ENCODE peak calls at places on chromosome 13, in seven cellular contexts. N is gastrocnemius medialis, D is A549, U is mesenchymal stem cell, M is testis, B is stomach, J is colonic mucosa. F is an unnamed sample. For H3K4me1, the result is how much of the 10 kb centered on the place peaks cover.

GRCh38 chr13:32199168-32199567 is 116.0 kb downstream of the ZAR1L start:
- DNase-seq in M (no peak), N (no peak), U (no peak), D (no peak), J (no peak), B (no peak), F (no peak)

GRCh38 chr13:26727122-26727521 is 33.5 kb downstream of the GPR12 start:
- DNase-seq in D (no peak), N (no peak), U (no peak), M (no peak), J (no peak), B (no peak), F (no peak)

GRCh38 chr13:28528848-28529247 is 33.9 kb upstream of the FLT1 start:
- DNase-seq in U (peak), J (no peak), D (no peak), N (no peak), B (no peak), M (no peak), F (no peak)

GRCh38 chr13:111880185-111880584 is 186.8 kb upstream of the SOX1 start:
- DNase-seq in M (no peak), J (no peak), D (no peak), U (no peak), B (no peak), N (no peak), F (no peak)

GRCh38 chr13:114061746-114062145 is 70.7 kb downstream of the RASA3 start:
- DNase-seq in D (no peak), N (no peak), B (no peak), U (no peak), M (no peak), J (no peak), F (no peak)

GRCh38 chr13:36431204-36432105 is 840 bp upstream of the CCNA1 start:
- DNase-seq in D (no peak), M (no peak), J (no peak), B (no peak), N (no peak), U (no peak), F (no peak)

GRCh38 chr13:37138169-37138568 is 32.7 kb upstream of the CSNK1A1L start:
- DNase-seq in U (no peak), N (no peak), B (no peak), J (no peak), M (no peak), D (no peak), F (no peak)

GRCh38 chr13:90868321-90868920 is 479.1 kb upstream of the MIR17HG start:
- DNase-seq in B (no peak), D (no peak), J (peak), M (peak), U (peak), N (no peak), F (no peak)

GRCh38 chr13:75458696-75459422 is 23.1 kb downstream of the TBC1D4 start:
- DNase-seq in N (peak), J (peak), M (peak), U (no peak), B (peak), D (no peak), F (peak)

GRCh38 chr13:75479102-75479501 is 2.9 kb downstream of the TBC1D4 start:
- DNase-seq in B (no peak), D (no peak), J (no peak), U (no peak), N (no peak), M (no peak), F (no peak)

GRCh38 chr13:112968910-112969691 is at the start of gene MCF2L:
- DNase-seq in M (peak), J (peak), B (peak), N (no peak), D (peak), U (peak), F (peak)

GRCh38 chr13:99467764-99468163 is 33.5 kb upstream of the TM9SF2 start:
- DNase-seq in B (no peak), N (no peak), U (peak), M (no peak), D (no peak), J (no peak), F (no peak)

GRCh38 chr13:33388254-33388998 is 102.9 kb upstream of the STARD13 start:
- DNase-seq in J (peak), D (no peak), N (no peak), M (no peak), U (no peak), B (peak), F (no peak)

GRCh38 chr13:31908696-31909386 is 122.7 kb upstream of the FRY start:
- DNase-seq in D (no peak), U (no peak), B (no peak), N (no peak), J (no peak), M (no peak), F (no peak)

GRCh38 chr13:28609936-28610335 is 49.0 kb upstream of the POMP start:
- DNase-seq in B (no peak), M (no peak), N (no peak), D (no peak), U (peak), J (no peak), F (no peak)

GRCh38 chr13:32830632-32831031 is 185.6 kb upstream of the KL start:
- DNase-seq in J (no peak), D (no peak), M (no peak), B (no peak), N (no peak), U (no peak), F (no peak)

GRCh38 chr13:60043262-60043661 is 120.5 kb downstream of the DIAPH3 start:
- DNase-seq in B (no peak), M (no peak), D (no peak), J (no peak), N (no peak), U (peak), F (no peak)

GRCh38 chr13:35140831-35141230 is 198.8 kb downstream of the NBEA start:
- DNase-seq in U (no peak), N (no peak), J (no peak), B (no peak), M (no peak), D (no peak), F (no peak)

GRCh38 chr13:45540864-45541263 is 74.7 kb downstream of the ERICH6B start:
- DNase-seq in N (no peak), U (no peak), M (no peak), D (no peak), B (no peak), J (no peak), F (no peak)

GRCh38 chr13:103282571-103283450 is 216.6 kb upstream of the SLC10A2 start:
- DNase-seq in D (peak), U (peak), J (no peak), B (no peak), M (no peak), N (no peak), F (no peak)

GRCh38 chr13:97249093-97249787 is 27.1 kb downstream of the MBNL2 start:
- DNase-seq in U (peak), M (no peak), N (no peak), J (no peak), D (no peak), B (no peak), F (no peak)
- H3K4me1 ChIP-seq in U (under half), M (under half), N (half or more), J (under half), D (half or more), B (under half), F (under half)

DNA sequence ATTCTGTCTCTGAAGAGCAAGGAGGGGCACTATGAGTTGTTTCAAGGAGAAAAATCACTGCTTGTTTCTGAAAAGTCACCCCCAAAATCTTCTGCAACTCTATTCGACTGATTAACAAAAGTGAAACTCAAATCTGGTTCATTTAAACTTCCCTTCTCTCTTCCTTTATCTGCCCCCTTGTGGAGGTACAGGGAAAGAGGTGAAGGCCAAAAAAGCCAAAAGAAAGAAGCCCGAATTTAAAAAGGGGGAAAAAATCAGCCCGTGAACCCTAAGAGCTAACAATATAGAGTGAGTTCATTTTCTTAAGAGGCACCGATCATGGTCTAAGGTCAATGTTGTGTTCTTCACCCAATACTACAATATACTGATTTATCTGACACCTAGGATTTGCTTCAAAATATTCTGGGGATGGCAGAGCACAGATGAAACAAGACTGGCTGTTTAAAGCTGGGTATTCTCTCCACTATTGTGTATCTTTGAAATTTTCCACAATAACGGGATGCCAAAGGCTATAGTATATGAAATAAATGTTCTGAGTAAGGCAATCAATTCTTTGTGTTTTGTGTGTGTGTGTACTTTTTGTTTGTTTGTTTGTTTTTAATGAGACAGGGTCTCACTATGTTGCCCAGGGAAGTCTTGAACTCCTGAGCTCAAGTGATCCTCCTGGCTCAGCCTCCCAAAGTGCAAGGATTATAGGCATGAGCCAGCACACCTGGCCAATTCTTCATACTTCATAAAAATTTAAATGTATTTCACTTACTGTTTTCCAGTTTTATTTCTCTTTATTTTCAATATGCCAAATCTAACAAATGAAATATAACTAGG is 55.0 kb upstream of the EEF1AKMT1 start:
- DNase-seq in M (no peak), B (no peak), J (peak), N (no peak), D (peak), U (peak), F (peak)
- H3K4me1 ChIP-seq in M (under half), B (under half), J (under half), N (half or more), D (under half), U (under half), F (under half)

GRCh38 chr13:50524540-50524939 is 319.0 kb downstream of the DLEU7 start:
- DNase-seq in D (no peak), J (no peak), N (no peak), B (no peak), U (no peak), M (no peak), F (no peak)
- H3K4me1 ChIP-seq in D (under half), J (under half), N (half or more), B (under half), U (under half), M (under half), F (half or more)

DNA sequence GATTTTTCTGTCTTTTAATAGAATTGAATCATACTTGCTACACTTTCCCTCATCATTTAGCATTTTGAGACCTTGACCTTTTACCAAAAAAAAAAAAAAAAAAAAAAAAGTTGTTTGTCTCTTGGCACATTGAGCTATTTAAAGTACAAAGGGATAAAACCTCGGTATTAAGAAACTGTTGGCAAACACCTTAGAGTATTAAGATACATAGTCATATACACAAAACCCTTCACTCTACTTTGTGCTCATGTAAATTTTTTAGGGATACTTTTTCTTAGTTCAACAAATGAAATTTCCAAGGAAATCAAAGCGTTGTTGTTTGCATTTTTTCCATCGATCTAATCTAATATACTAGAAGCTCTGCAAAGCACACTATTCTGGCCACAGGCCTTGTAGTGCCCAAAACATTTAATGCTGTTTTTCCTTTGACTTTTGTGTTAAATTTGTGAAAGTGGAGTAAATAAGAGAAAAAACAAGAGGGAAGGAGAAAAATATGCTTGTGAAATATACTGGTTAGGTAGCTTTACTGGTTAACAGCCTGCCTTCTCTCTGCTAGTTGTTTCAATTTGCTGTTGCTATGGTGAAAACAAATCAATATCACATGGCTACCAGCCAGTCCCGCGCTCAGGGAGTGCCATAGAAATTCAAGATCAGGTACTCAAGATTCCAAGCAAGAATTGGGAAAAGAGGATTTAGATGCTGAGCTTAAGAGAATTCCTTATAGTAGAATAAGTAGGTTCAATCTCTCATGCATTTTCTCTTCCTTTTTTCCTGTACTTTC is 2.6 kb downstream of the MBNL2 start:
- DNase-seq in U (peak), B (peak), J (peak), D (no peak), N (no peak), M (no peak), F (peak)
- H3K4me1 ChIP-seq in U (under half), B (under half), J (under half), D (under half), N (half or more), M (under half), F (under half)

DNA sequence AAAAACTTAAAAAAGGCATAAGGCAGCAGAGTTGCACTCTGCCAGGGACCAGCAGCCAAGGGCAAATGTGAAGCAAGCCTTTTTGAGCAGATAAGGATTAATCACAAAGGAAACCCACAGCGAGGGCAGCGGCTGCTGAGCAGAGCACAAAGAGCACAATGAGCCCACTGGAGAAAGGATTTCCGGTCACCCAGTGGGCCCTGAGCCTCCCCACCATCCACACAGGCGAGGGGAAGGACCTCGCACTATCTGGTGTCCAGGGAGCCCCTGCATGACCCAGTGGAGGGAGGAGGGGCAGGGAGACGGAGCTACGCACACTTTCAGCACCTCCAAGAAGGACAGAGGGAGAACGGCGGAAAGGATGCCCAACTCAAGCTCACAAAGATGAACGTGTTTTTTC is 40.0 kb downstream of the COL4A1 start:
- DNase-seq in D (no peak), B (no peak), N (no peak), M (no peak), J (no peak), U (no peak), F (no peak)
- H3K4me1 ChIP-seq in D (under half), B (under half), N (half or more), M (under half), J (under half), U (under half), F (under half)

F was measured in transverse colon.